ENCODE peak calls at places on chromosomes 7 and 10, in six cellular contexts. O is GM12892, J is HL-60, G is K562, Q is Panc1, U is breast epithelium. E is an unnamed sample.

GRCh38 chr10:32890444-32890843 is 67.6 kb downstream of the ITGB1 start:
- DNase-seq in J (no peak), Q (no peak), O (no peak), G (no peak), U (no peak), E (no peak)

GRCh38 chr7:83001362-83002040 is 161.2 kb downstream of the PCLO start:
- DNase-seq in G (no peak), U (no peak), Q (no peak), J (no peak), O (no peak), E (no peak)

GRCh38 chr10:132774179-132774904 is 11.6 kb downstream of the NKX6-2 start:
- DNase-seq in J (no peak), Q (no peak), U (no peak), O (no peak), G (no peak), E (no peak)

GRCh38 chr10:74293686-74294365 is 142.8 kb downstream of the ADK start:
- DNase-seq in Q (peak), O (no peak), U (no peak), G (no peak), J (no peak), E (no peak)

GRCh38 chr7:139626817-139627216 is 103.3 kb downstream of the CLEC2L start:
- DNase-seq in U (no peak), G (no peak), O (no peak), J (peak), Q (no peak), E (no peak)

GRCh38 chr7:40219917-40220316 is 85.1 kb downstream of the SUGCT start:
- DNase-seq in U (no peak), Q (no peak), G (no peak), J (no peak), O (no peak), E (no peak)

GRCh38 chr10:125531470-125531869 is 151.5 kb downstream of the TEX36 start:
- DNase-seq in G (no peak), O (no peak), J (no peak), Q (no peak), U (no peak), E (no peak)

GRCh38 chr7:101232141-101232821 is 5.3 kb downstream of the CLDN15 start:
- DNase-seq in J (no peak), Q (no peak), O (no peak), U (peak), G (peak), E (no peak)

GRCh38 chr10:95513941-95514392 is 47.2 kb downstream of the SORBS1 start:
- DNase-seq in Q (no peak), G (no peak), U (peak), O (no peak), J (no peak), E (no peak)
- TF ChIP-seq POLR2AphosphoS5 in Q (no peak), G (no peak), U (no peak), O (no peak), J (no peak), E (peak)

GRCh38 chr10:59285848-59286247 is 76.5 kb downstream of the FAM13C start:
- DNase-seq in G (no peak), O (no peak), Q (no peak), J (no peak), U (no peak), E (no peak)
- TF ChIP-seq POLR2AphosphoS5 in G (no peak), O (no peak), Q (no peak), J (no peak), U (no peak), E (no peak)

GRCh38 chr10:4686644-4686996 is 139.4 kb upstream of the AKR1E2 start:
- DNase-seq in Q (no peak), J (no peak), O (no peak), G (no peak), U (no peak), E (no peak)

GRCh38 chr10:4685495-4685894 is 140.5 kb upstream of the AKR1E2 start:
- DNase-seq in Q (no peak), U (no peak), O (no peak), J (no peak), G (no peak), E (no peak)

GRCh38 chr10:4684434-4684833 is 141.6 kb upstream of the AKR1E2 start:
- DNase-seq in G (no peak), O (no peak), Q (no peak), J (no peak), U (no peak), E (no peak)

GRCh38 chr10:4687397-4687796 is 138.6 kb upstream of the AKR1E2 start:
- DNase-seq in G (no peak), Q (no peak), U (no peak), O (no peak), J (no peak), E (no peak)

GRCh38 chr10:4685904-4686643 is 139.9 kb upstream of the AKR1E2 start:
- DNase-seq in G (no peak), Q (no peak), J (no peak), O (no peak), U (no peak), E (no peak)
- TF ChIP-seq POLR2AphosphoS5 in G (no peak), Q (no peak), J (no peak), O (no peak), U (no peak), E (no peak)

DNA sequence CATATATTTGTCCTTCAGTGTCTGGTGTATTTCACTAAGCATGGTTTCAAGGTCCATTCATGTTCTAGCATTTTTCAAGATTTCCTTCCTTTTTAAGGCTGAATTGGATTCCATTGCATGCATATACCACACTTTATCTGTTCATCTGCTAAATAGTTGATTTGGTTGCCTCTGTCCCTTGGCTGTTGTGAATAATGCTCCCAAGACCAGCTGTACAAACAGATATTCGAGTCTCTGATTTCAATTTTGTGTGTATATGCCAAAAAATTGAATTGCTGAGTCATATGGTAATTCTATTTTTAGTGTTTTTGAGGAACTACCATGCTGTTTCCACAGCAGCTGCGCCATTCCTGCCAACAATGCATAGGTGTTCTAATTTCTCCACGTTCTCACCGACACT is 216.4 kb downstream of the NRG3 start:
- DNase-seq in Q (no peak), O (no peak), G (no peak), J (no peak), U (no peak), E (no peak)
- TF ChIP-seq POLR2AphosphoS5 in Q (no peak), O (no peak), G (no peak), J (no peak), U (no peak), E (no peak)

DNA sequence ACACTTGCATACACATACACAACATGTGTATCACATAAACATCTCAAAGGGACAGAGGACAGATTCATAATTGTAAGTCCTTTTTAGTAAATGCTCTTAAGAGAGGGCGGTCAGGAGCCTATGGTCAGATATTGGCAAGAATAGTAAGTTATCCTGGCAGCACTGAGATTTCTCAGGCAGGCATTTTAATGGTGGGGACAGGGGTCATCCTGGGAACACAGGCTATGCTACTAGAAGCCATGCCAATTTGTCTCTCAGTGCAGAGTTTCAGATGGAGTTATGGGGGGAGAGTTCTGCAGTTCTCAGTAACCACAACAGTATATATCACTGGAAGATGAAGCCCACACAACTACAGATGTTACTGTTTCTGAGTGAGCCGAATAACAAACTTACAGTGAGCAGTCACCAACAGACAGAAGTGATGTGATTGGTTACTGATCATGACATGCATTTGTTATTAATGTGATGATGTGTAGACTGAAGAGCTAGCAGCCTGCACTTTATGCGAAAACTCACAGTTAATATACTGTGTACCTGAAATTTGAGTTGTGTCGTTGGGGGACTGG is 16.4 kb downstream of the ZNF487 start:
- DNase-seq in J (no peak), O (no peak), U (no peak), G (no peak), Q (no peak), E (no peak)
- TF ChIP-seq POLR2AphosphoS5 in J (no peak), O (no peak), U (no peak), G (no peak), Q (no peak), E (no peak)

DNA sequence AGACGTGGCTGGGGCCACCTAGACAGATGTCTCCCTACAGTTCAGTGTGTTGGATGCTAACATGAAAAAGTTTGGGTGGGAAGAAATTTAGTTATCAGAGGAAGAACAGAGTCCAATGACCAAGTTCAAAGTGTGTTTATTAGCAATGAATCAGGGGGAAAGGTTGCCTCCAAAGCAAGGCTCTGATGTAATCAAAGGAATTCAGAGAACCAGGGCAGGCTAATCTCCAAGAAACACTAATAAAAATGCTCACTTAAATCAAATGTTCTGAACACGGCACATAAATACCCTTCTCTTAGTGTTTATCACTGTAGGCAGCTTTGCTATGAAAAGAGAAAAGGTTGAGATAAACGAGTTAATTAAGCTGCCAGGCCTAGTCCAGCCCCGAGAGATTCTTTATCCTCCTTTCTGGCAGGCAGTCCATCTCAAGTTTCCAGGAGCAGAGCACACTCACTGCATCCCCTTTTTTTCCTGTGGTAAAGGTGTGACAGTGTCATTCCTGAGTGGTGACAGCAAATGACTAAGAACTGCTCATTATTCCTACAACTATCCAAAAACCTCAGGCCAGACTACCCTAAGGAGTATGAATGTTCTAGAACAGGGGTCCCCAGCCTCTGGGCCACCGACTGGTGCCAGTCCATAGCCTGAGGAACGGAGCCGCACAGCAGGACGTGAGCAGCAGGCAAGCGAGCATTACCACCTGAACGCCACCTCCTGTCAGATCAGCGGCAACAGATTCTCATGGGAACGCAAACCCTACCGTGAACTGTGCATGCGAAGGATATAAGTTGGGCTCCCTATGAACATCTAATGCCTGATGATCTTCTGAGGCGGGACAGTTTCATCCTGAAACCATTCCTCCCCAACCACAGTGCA is 66.9 kb upstream of the FHIP2A start:
- DNase-seq in G (no peak), Q (peak), U (no peak), J (no peak), O (no peak), E (no peak)
- TF ChIP-seq POLR2AphosphoS5 in G (no peak), Q (peak), U (no peak), J (no peak), O (no peak), E (no peak)

GRCh38 chr7:75980126-75980864 is 14.1 kb downstream of the TMEM120A start:
- DNase-seq in O (no peak), G (no peak), U (no peak), Q (no peak), J (no peak), E (no peak)
- TF ChIP-seq POLR2AphosphoS5 in O (no peak), G (no peak), U (no peak), Q (no peak), J (no peak), E (no peak)

GRCh38 chr10:16685551-16685950 is 131.7 kb downstream of the RSU1 start:
- DNase-seq in J (no peak), G (no peak), U (no peak), O (no peak), Q (no peak), E (no peak)

GRCh38 chr10:16689227-16689626 is 128.0 kb downstream of the RSU1 start:
- DNase-seq in U (no peak), Q (no peak), J (no peak), G (no peak), O (no peak), E (no peak)

GRCh38 chr10:16690417-16690816 is 126.8 kb downstream of the RSU1 start:
- DNase-seq in Q (no peak), U (no peak), O (no peak), J (no peak), G (no peak), E (no peak)

GRCh38 chr10:16686081-16686902 is 130.9 kb downstream of the RSU1 start:
- DNase-seq in J (no peak), G (no peak), Q (no peak), O (no peak), U (no peak), E (no peak)

GRCh38 chr10:16689636-16690035 is 127.6 kb downstream of the RSU1 start:
- DNase-seq in Q (no peak), U (no peak), J (no peak), G (no peak), O (no peak), E (no peak)
- TF ChIP-seq POLR2AphosphoS5 in Q (no peak), U (no peak), J (no peak), G (no peak), O (no peak), E (no peak)

GRCh38 chr10:13787015-13787421 is 200.3 kb downstream of the PRPF18 start:
- DNase-seq in Q (no peak), G (no peak), J (no peak), O (peak), U (no peak), E (no peak)
- TF ChIP-seq POLR2AphosphoS5 in Q (no peak), G (no peak), J (no peak), O (no peak), U (no peak), E (no peak)